ENCODE peak calls at places on chromosome 10, in eight cellular contexts. D is tibial nerve, O is SJSA1, Q is hepatocyte, G is Peyer's patch, T is ovary, W is esophagus squamous epithelium, L is heart left ventricle. K is an unnamed sample.

GRCh38 chr10:9734218-9734617 is 1283.5 kb upstream of the CELF2 start:
- DNase-seq in O (no peak), W (no peak), G (no peak), D (no peak), Q (no peak), L (no peak), T (no peak), K (no peak)

GRCh38 chr10:76205361-76205760 is 773.9 kb downstream of the LRMDA start:
- DNase-seq in L (no peak), Q (no peak), T (no peak), D (no peak), W (no peak), G (no peak), O (no peak), K (no peak)

GRCh38 chr10:89242340-89242680 is 9.3 kb downstream of the LIPA start:
- DNase-seq in G (no peak), Q (no peak), T (no peak), O (no peak), W (no peak), L (no peak), D (no peak), K (no peak)

GRCh38 chr10:125037145-125037544 is 95.2 kb downstream of the ZRANB1 start:
- DNase-seq in Q (peak; percentile 77), O (peak; percentile 78), G (peak; percentile 78), T (peak; percentile 57), D (no peak), L (no peak), W (no peak), K (no peak)

GRCh38 chr10:133528845-133529575 is 1.8 kb downstream of the CYP2E1 start:
- DNase-seq in W (no peak), L (no peak), G (no peak), Q (no peak), O (no peak), T (no peak), D (no peak), K (no peak)

GRCh38 chr10:4678023-4678950 is 147.7 kb upstream of the AKR1E2 start:
- DNase-seq in L (no peak), O (no peak), D (no peak), W (no peak), Q (peak; percentile 50), G (peak; percentile 58), T (no peak), K (no peak)

GRCh38 chr10:127186846-127187245 is 9.5 kb downstream of the INSYN2A start:
- DNase-seq in W (no peak), G (no peak), T (no peak), L (no peak), D (no peak), O (no peak), Q (no peak), K (no peak)

GRCh38 chr10:96831867-96832720 is at the start of gene LCOR:
- DNase-seq in L (peak; percentile 93), Q (peak; percentile 95), G (peak; percentile 92), T (peak; percentile 87), W (peak; percentile 47), D (peak; percentile 63), O (peak; percentile 80), K (peak; percentile 82)

GRCh38 chr10:120085386-120085785 is 192.9 kb downstream of the SEC23IP start:
- DNase-seq in O (no peak), T (no peak), G (no peak), L (no peak), W (no peak), Q (no peak), D (no peak), K (no peak)

GRCh38 chr10:31693499-31693898 is 235.1 kb downstream of the ARHGAP12 start:
- DNase-seq in G (peak; percentile 48), T (no peak), L (no peak), D (peak; percentile 47), O (no peak), Q (no peak), W (no peak), K (no peak)

GRCh38 chr10:75593690-75594556 is 162.5 kb downstream of the LRMDA start:
- DNase-seq in O (no peak), D (no peak), G (no peak), W (no peak), Q (no peak), T (no peak), L (no peak), K (no peak)

GRCh38 chr10:124701435-124701834 is 42.7 kb downstream of the FAM53B start:
- DNase-seq in O (no peak), W (no peak), Q (no peak), L (peak; percentile 94), T (peak; percentile 100), D (peak; percentile 87), G (peak; percentile 81), K (no peak)

GRCh38 chr10:44253769-44254462 is 131.0 kb downstream of the CXCL12 start:
- DNase-seq in G (no peak), O (no peak), Q (peak; percentile 83), T (peak; percentile 61), D (peak; percentile 83), L (peak; percentile 84), W (no peak), K (no peak)

GRCh38 chr10:34786464-34786863 is 28.6 kb downstream of the PARD3 start:
- DNase-seq in Q (no peak), G (no peak), L (no peak), T (no peak), W (no peak), D (no peak), O (no peak), K (no peak)

GRCh38 chr10:12389154-12389734 is 39.9 kb downstream of the CAMK1D start:
- DNase-seq in Q (no peak), W (no peak), G (no peak), O (no peak), L (no peak), D (no peak), T (no peak), K (no peak)

GRCh38 chr10:4527281-4527960 is 298.6 kb upstream of the AKR1E2 start:
- DNase-seq in T (no peak), D (no peak), W (no peak), Q (no peak), O (peak; percentile 71), L (no peak), G (no peak), K (no peak)

GRCh38 chr10:69014171-69014570 is 25.6 kb downstream of the KIFBP start:
- DNase-seq in W (no peak), O (no peak), G (no peak), L (no peak), T (no peak), Q (no peak), D (no peak), K (no peak)

GRCh38 chr10:122112625-122113160 is 123.7 kb downstream of the TACC2 start:
- DNase-seq in W (no peak), Q (peak; percentile 96), T (peak; percentile 77), L (peak; percentile 91), D (peak; percentile 65), O (peak; percentile 94), G (peak; percentile 85), K (no peak)

GRCh38 chr10:4059471-4060138 is 274.6 kb upstream of the KLF6 start:
- DNase-seq in W (no peak), D (no peak), Q (no peak), T (no peak), L (no peak), O (no peak), G (no peak), K (peak; percentile 28)

GRCh38 chr10:96442017-96442643 is 71.6 kb downstream of the TLL2 start:
- DNase-seq in D (no peak), Q (no peak), O (no peak), T (no peak), G (no peak), W (no peak), L (no peak), K (no peak)

GRCh38 chr10:62514079-62514693 is 140.0 kb downstream of the ZNF365 start:
- DNase-seq in T (no peak), D (no peak), G (no peak), L (no peak), Q (no peak), W (no peak), O (no peak), K (no peak)

GRCh38 chr10:123777881-123778280 is 111.7 kb downstream of the GPR26 start:
- DNase-seq in O (no peak), T (no peak), W (no peak), Q (no peak), D (no peak), L (no peak), G (no peak), K (no peak)

GRCh38 chr10:3292601-3293000 is 120.0 kb upstream of the PITRM1 start:
- DNase-seq in D (no peak), L (no peak), O (peak; percentile 74), W (no peak), Q (no peak), T (no peak), G (peak; percentile 40), K (no peak)

GRCh38 chr10:72085166-72085565 is 3.2 kb downstream of the SPOCK2 start:
- DNase-seq in T (no peak), O (no peak), W (no peak), G (peak; percentile 38), Q (no peak), D (no peak), L (no peak), K (no peak)
- H3K4me1 ChIP-seq in T (peaks cover 12% of the 10 kb centered on the region), O (peaks cover 9% of the 10 kb centered on the region), W (peaks cover 18% of the 10 kb centered on the region), G (peaks cover 7% of the 10 kb centered on the region), Q (peaks cover 22% of the 10 kb centered on the region), D (no peaks in the 10 kb centered on the region), L (peaks cover 15% of the 10 kb centered on the region), K (peaks cover 76% of the 10 kb centered on the region)

GRCh38 chr10:107924458-107924857 is 760.0 kb upstream of the SORCS1 start:
- DNase-seq in D (no peak), T (no peak), W (no peak), O (no peak), L (no peak), G (no peak), Q (no peak), K (no peak)
- H3K4me1 ChIP-seq in D (no peaks in the 10 kb centered on the region), T (no peaks in the 10 kb centered on the region), W (no peaks in the 10 kb centered on the region), O (no peaks in the 10 kb centered on the region), L (no peaks in the 10 kb centered on the region), G (no peaks in the 10 kb centered on the region), Q (no peaks in the 10 kb centered on the region), K (no peaks in the 10 kb centered on the region)

GRCh38 chr10:102645388-102645740 is 1.1 kb downstream of the TRIM8 start:
- DNase-seq in D (peak; percentile 74), W (no peak), Q (peak; percentile 80), O (peak; percentile 72), T (peak; percentile 62), G (peak; percentile 89), L (peak; percentile 84), K (peak; percentile 45)

GRCh38 chr10:102647433-102648268 is 3.4 kb downstream of the TRIM8 start:
- DNase-seq in Q (no peak), O (no peak), G (no peak), L (peak; percentile 33), W (no peak), T (no peak), D (no peak), K (no peak)

GRCh38 chr10:102645741-102646609 is 1.7 kb downstream of the TRIM8 start:
- DNase-seq in Q (peak; percentile 88), W (peak; percentile 76), L (peak; percentile 95), T (peak; percentile 88), G (peak; percentile 90), O (peak; percentile 95), D (peak; percentile 94), K (peak; percentile 53)

GRCh38 chr10:102648269-102648888 is 4.1 kb downstream of the TRIM8 start:
- DNase-seq in T (no peak), G (no peak), L (peak; percentile 51), Q (no peak), O (no peak), W (no peak), D (no peak), K (no peak)

GRCh38 chr10:102646610-102647432 is 2.5 kb downstream of the TRIM8 start:
- DNase-seq in G (no peak), D (peak; percentile 66), W (no peak), Q (peak; percentile 51), L (peak; percentile 66), T (no peak), O (no peak), K (peak; percentile 50)
- H3K4me1 ChIP-seq in G (peaks cover 16% of the 10 kb centered on the region), D (no peaks in the 10 kb centered on the region), W (peaks cover 54% of the 10 kb centered on the region), Q (peaks cover 38% of the 10 kb centered on the region), L (peaks cover 54% of the 10 kb centered on the region), T (peaks cover 31% of the 10 kb centered on the region), O (peaks cover 43% of the 10 kb centered on the region), K (peaks cover 49% of the 10 kb centered on the region)

GRCh38 chr10:83476211-83476610 is 663.1 kb upstream of the GHITM start:
- DNase-seq in T (no peak), D (no peak), O (no peak), W (no peak), Q (no peak), L (no peak), G (no peak), K (no peak)
- H3K4me1 ChIP-seq in T (no peaks in the 10 kb centered on the region), D (no peaks in the 10 kb centered on the region), O (no peaks in the 10 kb centered on the region), W (no peaks in the 10 kb centered on the region), Q (no peaks in the 10 kb centered on the region), L (no peaks in the 10 kb centered on the region), G (no peaks in the 10 kb centered on the region), K (no peaks in the 10 kb centered on the region)